ENCODE peak calls at places on chromosomes 13 and 19, in eight cellular contexts. E, S, T, G, H, W, O and U are unnamed samples.

GRCh38 chr13:114030666-114031610 is 57.1 kb upstream of the C13orf46 start:
- DNase-seq in E (no peak), S (no peak), T (no peak), G (no peak), H (no peak), W (peak), O (no peak), U (no peak)

GRCh38 chr19:38155453-38155852 is 68.6 kb downstream of the DPF1 start:
- DNase-seq in E (no peak), S (no peak), T (no peak), G (no peak), H (no peak), W (no peak), O (peak), U (no peak)

GRCh38 chr19:46862504-46862835 is 1.7 kb downstream of the ARHGAP35 start:
- DNase-seq in E (no peak), S (no peak), T (no peak), G (no peak), H (no peak), W (no peak), O (no peak), U (no peak)

GRCh38 chr13:44274838-44275237 is 98.8 kb upstream of the SERP2 start:
- DNase-seq in E (no peak), S (peak), T (no peak), G (no peak), H (peak), W (no peak), O (peak), U (no peak)

GRCh38 chr19:47447470-47448359 is 24.0 kb downstream of the SLC8A2 start:
- DNase-seq in E (no peak), S (peak), T (no peak), G (no peak), H (no peak), W (peak), O (peak), U (peak)

GRCh38 chr19:955803-956746 is 28.1 kb upstream of the WDR18 start:
- DNase-seq in E (no peak), S (peak), T (no peak), G (no peak), H (no peak), W (no peak), O (no peak), U (no peak)

GRCh38 chr13:97108535-97108910 is 113.6 kb upstream of the MBNL2 start:
- DNase-seq in E (no peak), S (no peak), T (no peak), G (no peak), H (no peak), W (no peak), O (peak), U (no peak)

GRCh38 chr13:53048880-53049279 is 20.3 kb downstream of the OLFM4 start:
- DNase-seq in E (no peak), S (no peak), T (no peak), G (no peak), H (no peak), W (no peak), O (no peak), U (no peak)

GRCh38 chr13:79880820-79881219 is 399.9 kb downstream of the NDFIP2 start:
- DNase-seq in E (no peak), S (no peak), T (no peak), G (no peak), H (no peak), W (no peak), O (no peak), U (no peak)

GRCh38 chr13:86020350-86021002 is 221.3 kb upstream of the SLITRK6 start:
- DNase-seq in E (peak), S (peak), T (no peak), G (no peak), H (no peak), W (no peak), O (peak), U (no peak)

GRCh38 chr19:10756371-10756770 is 38.5 kb downstream of the DNM2 start:
- DNase-seq in E (no peak), S (no peak), T (no peak), G (no peak), H (no peak), W (no peak), O (no peak), U (no peak)

GRCh38 chr13:114058051-114058867 is 74.2 kb downstream of the RASA3 start:
- DNase-seq in E (no peak), S (no peak), T (no peak), G (no peak), H (no peak), W (no peak), O (no peak), U (no peak)

GRCh38 chr13:35648109-35648508 is 171.6 kb upstream of the MAB21L1 start:
- DNase-seq in E (no peak), S (no peak), T (no peak), G (no peak), H (no peak), W (no peak), O (peak), U (no peak)

GRCh38 chr13:32019612-32020233 is 11.9 kb upstream of the FRY start:
- DNase-seq in E (peak), S (peak), T (peak), G (no peak), H (peak), W (no peak), O (peak), U (peak)

GRCh38 chr13:90307136-90307535 is 1040.4 kb upstream of the MIR17HG start:
- DNase-seq in E (no peak), S (no peak), T (no peak), G (no peak), H (no peak), W (no peak), O (no peak), U (no peak)

GRCh38 chr13:45833663-45834062 is 17.9 kb downstream of the SIAH3 start:
- DNase-seq in E (peak), S (peak), T (no peak), G (no peak), H (no peak), W (peak), O (peak), U (no peak)

GRCh38 chr19:13832096-13832495 is 36.9 kb downstream of the ZSWIM4 start:
- DNase-seq in E (no peak), S (no peak), T (no peak), G (no peak), H (no peak), W (no peak), O (no peak), U (no peak)

GRCh38 chr13:77779461-77780272 is 82.2 kb downstream of the SLAIN1 start:
- DNase-seq in E (peak), S (peak), T (peak), G (no peak), H (no peak), W (no peak), O (peak), U (peak)

GRCh38 chr13:103640617-103641016 is 574.4 kb upstream of the SLC10A2 start:
- DNase-seq in E (no peak), S (no peak), T (no peak), G (no peak), H (no peak), W (no peak), O (no peak), U (no peak)

GRCh38 chr19:36169084-36169760 is 17.0 kb upstream of the COX7A1 start:
- DNase-seq in E (no peak), S (peak), T (no peak), G (no peak), H (no peak), W (no peak), O (no peak), U (peak)

GRCh38 chr13:21124853-21125252 is 51.5 kb downstream of the SKA3 start:
- DNase-seq in E (no peak), S (peak), T (no peak), G (no peak), H (no peak), W (no peak), O (peak), U (peak)

DNA sequence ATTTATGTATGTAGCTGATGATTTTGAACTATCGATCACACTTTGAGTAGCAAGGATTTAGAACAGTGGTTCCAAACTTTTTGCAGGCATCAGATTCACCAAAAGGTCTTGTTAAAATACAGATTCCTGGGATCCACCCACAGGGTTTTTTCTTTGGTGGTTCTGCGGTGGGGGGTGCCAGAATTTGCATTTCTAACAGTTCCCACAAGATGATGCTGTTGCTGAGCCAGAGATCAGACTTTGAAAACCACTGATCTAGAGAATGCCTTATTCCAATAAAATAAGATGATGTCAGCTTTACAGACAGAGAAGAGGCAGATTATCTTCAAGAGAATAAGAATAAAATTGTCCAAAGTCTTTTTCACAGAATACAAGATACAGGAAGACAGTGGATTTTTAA is 80.9 kb upstream of the SHISA2 start:
- DNase-seq in E (no peak), S (no peak), T (no peak), G (no peak), H (no peak), W (no peak), O (peak), U (no peak)
- TF ChIP-seq CTCF in E (peak), S (peak), T (peak), G (no peak), H (no peak), W (no peak), O (peak), U (no peak)

DNA sequence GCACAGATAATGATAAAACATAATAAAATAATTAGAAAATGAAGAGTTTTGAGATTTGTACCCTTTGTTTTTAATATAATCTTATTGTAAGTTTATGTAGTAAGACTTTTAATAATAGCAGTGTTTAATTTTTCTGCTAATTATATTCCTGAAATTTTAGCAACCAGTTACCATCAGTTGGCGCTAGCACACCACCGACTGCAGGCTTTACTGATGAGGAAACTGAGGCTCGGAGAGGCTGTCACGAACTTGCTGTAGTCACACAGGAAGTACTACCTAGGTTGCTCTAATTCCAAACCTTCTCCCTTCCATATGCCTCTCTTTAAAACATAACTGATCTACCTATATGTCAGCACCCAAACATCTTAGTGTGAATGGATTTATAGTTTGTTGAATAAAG is 1.0 kb upstream of the RFXAP start:
- DNase-seq in E (no peak), S (no peak), T (no peak), G (no peak), H (no peak), W (no peak), O (no peak), U (no peak)
- TF ChIP-seq CTCF in E (no peak), S (no peak), T (no peak), G (no peak), H (no peak), W (no peak), O (no peak), U (no peak)

DNA sequence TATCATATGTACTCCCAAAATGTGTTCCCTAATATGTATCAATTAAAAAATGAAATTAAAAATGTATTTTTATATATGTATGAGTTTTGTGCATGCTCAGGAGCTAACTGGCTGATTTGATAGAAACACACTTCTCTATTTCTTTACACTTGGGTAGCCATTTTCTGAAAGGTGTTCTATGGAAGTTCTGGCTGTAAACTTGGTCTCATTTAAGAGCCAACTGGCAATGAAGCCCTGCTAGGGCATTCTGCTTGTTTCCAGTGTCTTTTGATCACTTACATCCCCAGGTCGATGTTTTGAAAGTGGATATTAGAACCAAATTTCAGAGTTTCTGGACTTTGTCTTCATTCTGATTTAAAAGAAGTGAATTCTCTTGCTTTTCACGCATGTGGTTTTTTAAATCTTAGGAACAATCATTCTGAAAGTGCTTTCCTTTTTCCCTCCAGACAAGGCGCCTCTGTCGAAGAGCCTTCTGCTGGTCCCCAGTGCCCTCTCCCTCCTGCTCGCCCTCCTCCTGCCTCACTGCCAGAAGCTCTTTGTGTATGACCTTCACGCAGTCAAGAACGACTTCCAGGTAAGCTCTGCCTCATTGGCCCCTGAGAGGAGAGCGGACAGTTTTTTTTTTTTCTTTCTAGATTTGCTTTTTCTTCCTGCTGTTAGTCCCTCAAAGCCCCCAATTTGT is 20.1 kb downstream of the GPR18 start:
- DNase-seq in E (no peak), S (no peak), T (no peak), G (no peak), H (no peak), W (no peak), O (no peak), U (no peak)
- TF ChIP-seq CTCF in E (no peak), S (no peak), T (no peak), G (no peak), H (no peak), W (no peak), O (no peak), U (no peak)

GRCh38 chr19:31185261-31185660 is 164.0 kb downstream of the TSHZ3 start:
- DNase-seq in E (no peak), S (no peak), T (no peak), G (no peak), H (no peak), W (no peak), O (no peak), U (no peak)
- TF ChIP-seq CTCF in E (peak), S (no peak), T (no peak), G (no peak), H (no peak), W (no peak), O (no peak), U (no peak)